ENCODE peak calls at places on chromosomes 6 and 20, in seven cellular contexts. W is pancreas, B is cardiac muscle cell, T is fibroblast of villous mesenchyme, M is esophagus squamous epithelium, N is fibroblast of the aortic adventitia, A is fibroblast of pulmonary artery. R is an unnamed sample.

GRCh38 chr6:167479967-167480653 is 155.2 kb downstream of the TTLL2 start:
- DNase-seq in A (no peak), T (no peak), W (no peak), M (no peak), N (no peak), B (no peak), R (no peak)

GRCh38 chr6:123777554-123777953 is 26.1 kb upstream of the NKAIN2 start:
- DNase-seq in T (peak), M (no peak), N (peak), A (peak), B (no peak), W (no peak), R (no peak)

GRCh38 chr6:44594471-44594870 is 207.0 kb downstream of the CDC5L start:
- DNase-seq in M (no peak), N (no peak), W (no peak), B (peak), T (no peak), A (no peak), R (no peak)

GRCh38 chr20:62772994-62773858 is 23.0 kb upstream of the MRGBP start:
- DNase-seq in A (peak), N (peak), B (no peak), M (no peak), T (no peak), W (no peak), R (peak)

GRCh38 chr20:47713941-47714450 is 71.3 kb downstream of the SULF2 start:
- DNase-seq in W (no peak), M (no peak), T (no peak), N (peak), A (peak), B (no peak), R (no peak)

GRCh38 chr6:46998436-46999017 is 43.6 kb downstream of the ADGRF1 start:
- DNase-seq in T (no peak), B (no peak), W (no peak), M (no peak), A (no peak), N (no peak), R (no peak)

GRCh38 chr20:36113566-36114247 is 40.8 kb upstream of the EPB41L1 start:
- DNase-seq in B (no peak), M (no peak), N (no peak), A (no peak), T (no peak), W (no peak), R (no peak)

GRCh38 chr6:152271681-152272464 is 365.3 kb downstream of the SYNE1 start:
- DNase-seq in W (no peak), N (peak), A (peak), M (no peak), T (peak), B (no peak), R (peak)

GRCh38 chr6:124962617-124963415 is 579 bp downstream of the RNF217 start:
- DNase-seq in M (no peak), W (peak), A (peak), N (peak), B (peak), T (peak), R (no peak)

GRCh38 chr6:117025310-117025709 is 148.3 kb downstream of the RFX6 start:
- DNase-seq in A (no peak), M (no peak), B (no peak), N (no peak), T (no peak), W (no peak), R (no peak)
- TF ChIP-seq CTCF in A (no peak), M (no peak), B (no peak), N (no peak), T (no peak), W (no peak), R (no peak)

DNA sequence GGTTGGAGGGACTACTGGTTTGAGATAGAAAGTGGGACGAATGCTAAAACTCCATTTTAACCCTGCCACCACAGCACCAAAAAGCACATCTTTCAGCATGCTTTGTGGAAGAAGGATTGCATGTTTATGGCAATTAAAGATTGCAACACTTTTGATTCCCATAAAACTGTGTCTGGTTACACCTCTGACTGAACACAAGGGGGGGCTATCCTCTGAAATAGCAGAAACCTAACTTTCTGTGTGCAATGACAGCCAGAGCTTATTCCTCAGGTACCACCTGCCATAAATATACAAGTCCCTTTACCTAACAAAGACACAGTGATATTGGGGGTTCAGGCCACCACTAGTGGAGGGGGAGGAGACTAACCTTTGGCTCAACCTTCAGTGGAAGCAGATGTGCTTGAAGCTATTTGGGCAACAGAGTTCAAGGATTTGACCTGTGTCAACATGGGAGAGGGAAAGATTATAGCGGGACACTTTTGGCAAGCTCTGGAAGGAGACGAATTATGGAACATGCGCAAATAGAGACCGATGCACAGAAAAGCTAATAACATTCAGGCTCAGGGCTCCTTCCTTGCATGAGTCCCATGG is 9.6 kb upstream of the PLG start:
- DNase-seq in A (no peak), T (no peak), M (no peak), W (no peak), B (no peak), N (no peak), R (no peak)
- TF ChIP-seq CTCF in A (no peak), T (no peak), M (peak), W (no peak), B (no peak), N (no peak), R (no peak)

GRCh38 chr6:161217631-161218030 is 56.2 kb downstream of the AGPAT4 start:
- DNase-seq in M (no peak), W (no peak), A (no peak), T (no peak), B (no peak), N (no peak), R (no peak)

GRCh38 chr6:161216616-161217205 is 57.1 kb downstream of the AGPAT4 start:
- DNase-seq in T (no peak), B (no peak), N (no peak), W (no peak), A (no peak), M (no peak), R (no peak)

GRCh38 chr6:161215876-161216615 is 57.8 kb downstream of the AGPAT4 start:
- DNase-seq in A (peak), N (no peak), M (no peak), B (no peak), W (no peak), T (peak), R (no peak)

GRCh38 chr6:161219336-161220079 is 54.4 kb downstream of the AGPAT4 start:
- DNase-seq in M (no peak), W (no peak), T (no peak), A (no peak), B (no peak), N (no peak), R (no peak)

GRCh38 chr6:161218222-161218621 is 55.6 kb downstream of the AGPAT4 start:
- DNase-seq in T (no peak), W (no peak), A (no peak), N (no peak), M (no peak), B (no peak), R (no peak)
- TF ChIP-seq CTCF in T (peak), W (no peak), A (no peak), N (no peak), M (peak), B (no peak), R (no peak)

GRCh38 chr20:32029561-32029960 is 19.3 kb downstream of the CCM2L start:
- DNase-seq in A (no peak), W (no peak), T (no peak), N (no peak), M (no peak), B (no peak), R (no peak)

GRCh38 chr20:32028647-32029372 is 18.6 kb downstream of the CCM2L start:
- DNase-seq in T (no peak), M (no peak), N (no peak), W (no peak), B (peak), A (no peak), R (no peak)

GRCh38 chr20:32021091-32021490 is 10.9 kb downstream of the CCM2L start:
- DNase-seq in T (no peak), A (no peak), B (no peak), N (no peak), M (no peak), W (no peak), R (no peak)

GRCh38 chr20:32027653-32028052 is 17.4 kb downstream of the CCM2L start:
- DNase-seq in B (no peak), T (no peak), W (no peak), N (no peak), A (no peak), M (no peak), R (no peak)

DNA sequence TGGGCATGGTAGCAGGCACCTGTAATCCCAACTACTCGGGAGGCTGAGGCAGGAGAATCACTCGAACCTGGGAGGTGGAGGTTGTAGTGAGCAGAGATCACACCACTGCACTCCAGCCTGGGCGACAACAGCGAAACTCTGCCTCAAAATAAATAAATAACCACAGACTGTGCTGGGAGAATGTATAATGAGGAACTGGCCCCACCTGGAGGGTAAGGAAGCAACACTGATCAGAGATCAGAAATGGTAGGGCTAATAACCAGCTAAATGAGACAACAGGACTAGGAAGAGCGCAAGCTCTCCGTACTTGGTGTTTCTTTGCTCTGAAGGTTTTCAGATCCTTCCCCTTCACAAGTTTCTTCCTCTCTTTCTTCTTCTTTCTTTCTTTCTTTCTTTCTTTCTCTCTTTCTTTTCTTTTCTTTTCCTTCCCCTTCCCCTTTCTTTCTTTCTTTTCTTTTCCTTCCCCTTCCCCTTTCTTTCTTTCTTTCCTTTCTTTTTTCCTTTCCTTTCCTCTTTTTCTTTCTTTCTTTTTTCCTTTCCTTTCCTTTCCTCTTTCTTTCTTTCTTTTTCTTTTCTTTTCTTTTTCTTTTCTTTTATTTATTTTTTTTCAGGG is 14.6 kb downstream of the CCM2L start:
- DNase-seq in N (no peak), B (no peak), M (no peak), W (no peak), T (no peak), A (no peak), R (no peak)
- TF ChIP-seq CTCF in N (no peak), B (no peak), M (no peak), W (no peak), T (no peak), A (no peak), R (no peak)

GRCh38 chr6:170289971-170290305 is 940 bp downstream of the DLL1 start:
- DNase-seq in W (no peak), N (no peak), M (no peak), T (no peak), B (no peak), A (no peak), R (no peak)
- TF ChIP-seq CTCF in W (no peak), N (no peak), M (no peak), T (no peak), B (no peak), A (no peak), R (no peak)

GRCh38 chr6:85118233-85118632 is 331.6 kb upstream of the NT5E start:
- DNase-seq in M (no peak), T (no peak), B (no peak), A (no peak), W (no peak), N (no peak), R (no peak)
- TF ChIP-seq CTCF in M (no peak), T (no peak), B (peak), A (peak), W (no peak), N (no peak), R (no peak)

GRCh38 chr6:92979281-92979680 is 440.1 kb downstream of the EPHA7 start:
- DNase-seq in T (no peak), M (no peak), N (peak), A (peak), W (no peak), B (peak), R (no peak)

DNA sequence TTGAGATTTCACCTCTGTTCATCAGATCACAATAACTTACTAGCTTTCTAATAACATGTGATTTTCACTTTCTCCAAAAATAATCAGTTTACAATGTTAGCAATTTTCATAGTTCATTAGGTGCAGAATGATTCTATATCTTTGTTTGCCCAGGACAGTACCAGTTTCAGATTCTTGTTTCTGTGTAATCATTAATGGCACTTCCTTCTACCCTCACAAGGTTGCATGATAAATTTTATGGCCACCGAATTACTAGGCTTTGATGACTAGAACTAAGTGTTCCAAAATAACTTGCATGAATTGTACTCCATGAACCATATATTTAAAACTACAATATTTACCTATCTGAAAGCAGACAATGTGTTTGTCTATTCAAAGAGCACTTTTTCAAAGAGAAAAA is 442.3 kb downstream of the EPHA7 start:
- DNase-seq in N (no peak), T (no peak), B (no peak), W (no peak), M (no peak), A (no peak), R (no peak)
- TF ChIP-seq CTCF in N (no peak), T (no peak), B (no peak), W (no peak), M (no peak), A (no peak), R (no peak)

GRCh38 chr6:155265843-155266535 is 2.2 kb downstream of the CLDN20 start:
- DNase-seq in W (no peak), M (no peak), N (no peak), B (no peak), A (no peak), T (no peak), R (no peak)
- TF ChIP-seq CTCF in W (no peak), M (peak), N (no peak), B (no peak), A (no peak), T (no peak), R (no peak)

R was measured in AG09319.